ENCODE peak calls at places on chromosomes 3 and 15, in five cellular contexts. Q, I, P, S and E are unnamed samples.

GRCh38 chr3:40801276-40801675 is 276.5 kb downstream of the ZNF621 start:
- DNase-seq in I (peak; percentile 42), S (no peak), Q (no peak), P (no peak), E (no peak)

GRCh38 chr3:9947025-9947995 is 4.9 kb downstream of the PRRT3 start:
- DNase-seq in Q (no peak), P (peak; percentile 50), S (no peak), I (peak; percentile 81), E (peak; percentile 72)

GRCh38 chr3:14121859-14122258 is 2.8 kb downstream of the CHCHD4 start:
- DNase-seq in Q (no peak), I (no peak), S (no peak), P (no peak), E (no peak)

GRCh38 chr3:193938613-193939012 is 197.3 kb upstream of the HES1 start:
- DNase-seq in P (no peak), I (no peak), S (peak; percentile 84), Q (no peak), E (no peak)

GRCh38 chr15:96421211-96421610 is 90.7 kb downstream of the NR2F2 start:
- DNase-seq in S (no peak), Q (no peak), P (peak; percentile 9), I (peak; percentile 80), E (no peak)

GRCh38 chr3:123082370-123083065 is 15.7 kb downstream of the PDIA5 start:
- DNase-seq in Q (peak; percentile 63), P (no peak), S (no peak), I (no peak), E (no peak)

GRCh38 chr15:38349251-38349650 is 96.6 kb downstream of the SPRED1 start:
- DNase-seq in I (no peak), Q (no peak), P (no peak), S (no peak), E (no peak)

GRCh38 chr3:60056394-60056793 is 1006.6 kb upstream of the CFAP20DC start:
- DNase-seq in P (no peak), I (no peak), Q (no peak), S (no peak), E (no peak)

GRCh38 chr3:41448396-41448795 is 249.1 kb downstream of the CTNNB1 start:
- DNase-seq in P (no peak), I (no peak), Q (no peak), S (no peak), E (no peak)

GRCh38 chr3:45765956-45766355 is 30.4 kb downstream of the SLC6A20 start:
- DNase-seq in Q (no peak), S (no peak), I (no peak), P (no peak), E (no peak)

GRCh38 chr3:63478962-63479660 is 173.4 kb upstream of the SNTN start:
- DNase-seq in P (peak; percentile 69), I (no peak), Q (no peak), S (no peak), E (no peak)

GRCh38 chr15:74242296-74242929 is 6.3 kb downstream of the CCDC33 start:
- DNase-seq in I (peak; percentile 45), P (peak; percentile 48), S (no peak), Q (no peak), E (no peak)